ENCODE peak calls at places on chromosomes 6 and 20, in ten cellular contexts. C is nephron progenitor cell, I is tibial artery, A is PC-3, V is transverse colon, X is endothelial cell, R is B cell, N is RWPE1, E is AG04450, T is Peyer's patch. J is an unnamed sample.

GRCh38 chr6:13068558-13069210 is 259.7 kb downstream of the TBC1D7 start:
- DNase-seq in E (no peak), A (no peak), X (peak; percentile 7), V (no peak), C (no peak), T (no peak), I (no peak), N (no peak), R (no peak), J (no peak)

GRCh38 chr20:33883164-33883563 is 72.0 kb downstream of the CHMP4B start:
- DNase-seq in T (peak; percentile 56), X (no peak), R (no peak), E (no peak), V (peak; percentile 47), C (no peak), N (no peak), A (no peak), I (no peak), J (no peak)

GRCh38 chr20:25247100-25247665 is 702 bp upstream of the PYGB start:
- DNase-seq in A (peak; percentile 70), E (no peak), N (peak; percentile 70), R (no peak), C (peak; percentile 52), V (peak; percentile 79), I (peak; percentile 82), T (peak; percentile 78), X (peak; percentile 64), J (peak; percentile 74)

GRCh38 chr20:36472656-36473071 is 68.7 kb upstream of the MYL9 start:
- DNase-seq in N (peak; percentile 97), R (no peak), C (no peak), E (no peak), V (peak; percentile 82), A (peak; percentile 46), X (no peak), I (no peak), T (peak; percentile 79), J (no peak)

GRCh38 chr6:157812425-157813171 is 10.4 kb upstream of the SNX9 start:
- DNase-seq in R (no peak), V (no peak), C (no peak), X (no peak), N (no peak), A (no peak), E (no peak), T (no peak), I (no peak), J (no peak)

GRCh38 chr6:24640166-24640565 is 5.8 kb downstream of the KIAA0319 start:
- DNase-seq in R (no peak), V (no peak), E (no peak), I (no peak), A (no peak), X (no peak), C (no peak), T (no peak), N (no peak), J (no peak)

GRCh38 chr6:104639671-104640070 is 220.0 kb downstream of the HACE1 start:
- DNase-seq in X (no peak), N (no peak), V (no peak), E (no peak), I (no peak), A (no peak), C (no peak), T (no peak), R (no peak), J (peak; percentile 83)

GRCh38 chr6:168734523-168734922 is 293.5 kb downstream of the SMOC2 start:
- DNase-seq in N (no peak), A (no peak), I (no peak), T (no peak), E (no peak), C (no peak), R (no peak), V (no peak), X (no peak), J (no peak)

GRCh38 chr20:40945754-40946451 is 82.7 kb upstream of the TOP1 start:
- DNase-seq in X (peak; percentile 68), T (peak; percentile 51), C (peak; percentile 69), E (no peak), A (peak; percentile 68), N (peak; percentile 49), V (peak; percentile 41), R (no peak), I (peak; percentile 56), J (peak; percentile 77)

GRCh38 chr6:99276747-99277146 is 72.7 kb downstream of the FAXC start:
- DNase-seq in N (peak; percentile 23), C (no peak), X (no peak), A (peak; percentile 11), E (no peak), V (no peak), T (no peak), R (no peak), I (no peak), J (peak; percentile 10)

GRCh38 chr6:30719791-30720737 is at the start of gene TUBB:
- DNase-seq in N (peak; percentile 89), T (peak; percentile 99), C (peak; percentile 96), E (peak; percentile 94), R (peak; percentile 94), I (peak; percentile 97), X (peak; percentile 96), V (peak; percentile 98), A (peak; percentile 98), J (peak; percentile 98)
- TF ChIP-seq CTCF in N (no peak), T (no peak), C (no peak), E (no peak), R (no peak), I (peak; percentile 31), X (no peak), V (no peak), A (no peak), J (peak; percentile 5)

GRCh38 chr6:37030599-37030998 is 25.1 kb downstream of the FGD2 start:
- DNase-seq in I (no peak), E (no peak), C (no peak), N (no peak), R (no peak), A (no peak), V (no peak), X (no peak), T (no peak), J (no peak)

GRCh38 chr6:37027036-37027720 is 21.7 kb downstream of the FGD2 start:
- DNase-seq in C (no peak), E (no peak), R (peak; percentile 15), A (no peak), X (no peak), V (no peak), N (no peak), I (no peak), T (no peak), J (no peak)

GRCh38 chr6:37025621-37026466 is 20.4 kb downstream of the FGD2 start:
- DNase-seq in T (no peak), X (no peak), C (no peak), R (peak; percentile 27), E (no peak), A (no peak), V (no peak), N (no peak), I (no peak), J (no peak)

GRCh38 chr6:37029249-37029959 is 23.9 kb downstream of the FGD2 start:
- DNase-seq in I (peak; percentile 65), E (peak; percentile 69), T (peak; percentile 82), A (peak; percentile 91), N (no peak), X (peak; percentile 79), C (peak; percentile 74), R (peak; percentile 64), V (peak; percentile 65), J (peak; percentile 93)

DNA sequence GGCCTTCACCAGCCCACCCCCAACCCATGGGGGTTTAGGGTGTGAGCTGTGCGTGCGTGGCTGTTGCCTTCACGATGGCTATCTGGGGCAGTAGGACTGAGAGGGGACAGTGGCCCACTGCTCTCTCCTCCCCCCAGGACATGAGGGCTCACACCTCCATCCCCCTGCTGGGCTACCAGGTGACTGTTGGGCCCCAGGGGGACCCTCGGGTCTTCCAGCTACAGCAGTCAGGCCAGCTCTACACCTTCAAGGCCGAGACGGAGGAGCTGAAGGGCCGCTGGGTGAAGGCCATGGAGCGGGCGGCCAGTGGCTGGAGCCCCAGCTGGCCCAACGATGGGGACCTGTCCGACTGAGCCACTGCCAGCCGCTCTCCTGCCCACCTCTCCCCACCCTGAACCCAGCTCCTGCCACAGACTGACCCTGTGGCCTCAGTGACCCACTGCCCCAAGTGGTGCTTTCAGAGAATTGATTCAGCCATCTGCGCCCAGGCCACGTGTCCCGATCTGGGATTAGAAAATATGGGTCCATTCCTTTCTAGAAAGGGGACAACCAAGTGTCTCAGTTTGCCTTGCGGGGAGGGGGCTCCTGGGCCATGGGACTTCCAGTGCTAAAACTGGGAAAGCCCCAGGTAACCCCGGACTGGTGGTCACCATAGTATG is 22.5 kb downstream of the FGD2 start:
- DNase-seq in N (no peak), I (no peak), X (no peak), A (no peak), E (no peak), C (no peak), V (no peak), R (peak; percentile 32), T (no peak), J (no peak)
- TF ChIP-seq CTCF in N (no peak), I (no peak), X (no peak), A (no peak), E (no peak), C (no peak), V (no peak), R (no peak), T (no peak), J (no peak)

DNA sequence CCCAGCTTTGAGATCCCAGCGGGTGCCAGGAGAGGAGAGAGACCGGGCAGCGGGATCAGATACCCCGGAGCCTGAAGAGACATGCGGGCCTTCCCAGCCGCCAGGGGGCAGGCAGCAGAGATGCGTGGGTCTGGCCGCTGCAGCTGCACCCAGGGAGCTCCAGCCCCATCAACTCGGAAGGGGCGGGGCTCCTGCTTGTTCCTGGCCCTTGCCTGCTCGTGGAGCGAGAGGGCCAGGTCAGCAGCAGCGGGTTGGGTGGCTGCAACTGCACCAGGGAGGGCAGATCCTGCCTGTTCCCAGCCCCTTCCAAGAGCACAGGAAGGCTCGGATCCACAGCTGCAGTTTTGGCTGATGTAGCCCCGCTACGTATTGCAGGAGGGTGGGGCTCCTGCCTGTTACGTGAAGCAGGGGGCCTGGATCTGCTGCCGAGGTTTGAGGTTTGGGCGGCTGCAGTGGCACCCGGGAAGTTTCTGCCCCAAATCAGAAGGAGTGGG is 532.8 kb downstream of the RFPL4B start:
- DNase-seq in I (no peak), T (peak; percentile 54), X (no peak), A (no peak), E (no peak), N (no peak), R (no peak), C (no peak), V (peak; percentile 19), J (no peak)
- TF ChIP-seq CTCF in I (no peak), T (no peak), X (no peak), A (no peak), E (no peak), N (no peak), R (no peak), C (no peak), V (no peak), J (no peak)

DNA sequence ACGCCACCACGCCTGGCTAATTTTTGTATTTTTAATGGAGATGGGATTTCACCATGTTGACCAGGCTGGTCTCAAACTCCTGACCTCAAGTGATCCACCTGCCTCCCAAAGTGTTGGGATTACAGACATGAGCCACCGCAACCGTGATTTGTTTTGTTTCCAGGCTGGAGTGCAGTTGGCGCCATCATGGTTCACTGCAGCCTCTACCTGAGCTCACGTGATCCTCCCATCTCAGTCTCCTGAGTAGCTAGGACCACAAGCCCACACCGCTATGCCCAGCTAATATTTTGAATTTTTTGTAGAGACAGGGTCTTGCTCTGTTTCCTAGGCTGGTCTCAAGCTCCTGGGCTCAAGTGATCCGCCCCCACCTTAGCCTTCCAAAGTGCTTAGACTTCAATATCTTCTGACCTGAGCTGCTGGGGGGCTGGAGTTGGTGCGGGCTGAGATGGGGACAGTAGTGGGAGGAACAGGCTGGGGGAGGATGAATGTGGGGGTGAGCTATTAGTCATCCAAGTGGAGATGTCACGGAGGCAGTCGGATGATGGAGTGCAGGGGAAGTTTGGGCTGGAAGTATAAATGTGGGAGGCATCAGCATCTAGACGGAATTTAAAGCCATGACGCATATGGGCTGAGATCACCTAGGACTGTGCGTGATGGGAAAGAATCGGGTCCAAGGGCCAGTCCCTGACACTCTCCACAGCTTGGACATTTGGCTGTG is 23.1 kb upstream of the ZMYND8 start:
- DNase-seq in I (no peak), E (peak; percentile 63), C (no peak), X (no peak), T (no peak), R (no peak), V (no peak), A (no peak), N (no peak), J (peak; percentile 95)
- TF ChIP-seq CTCF in I (no peak), E (no peak), C (no peak), X (no peak), T (no peak), R (no peak), V (no peak), A (no peak), N (no peak), J (no peak)